ENCODE peak calls at places on chromosomes 1 and 21, in five cellular contexts. B is hepatocyte, R is lower lobe of right lung, P is AG10803, X is AG04450. J is an unnamed sample.

GRCh38 chr1:241156231-241156965 is 200.6 kb downstream of the RGS7 start:
- DNase-seq in R (no peak), P (peak; percentile 1), X (no peak), B (peak; percentile 74), J (no peak)

GRCh38 chr1:147504801-147505303 is 36.4 kb upstream of the BCL9 start:
- DNase-seq in X (peak; percentile 4), R (no peak), B (peak; percentile 47), P (peak; percentile 17), J (no peak)

GRCh38 chr1:24295547-24295946 is 23.6 kb upstream of the GRHL3 start:
- DNase-seq in P (no peak), B (no peak), R (no peak), X (no peak), J (no peak)

GRCh38 chr1:60965280-60965854 is 117.0 kb upstream of the NFIA start:
- DNase-seq in P (no peak), R (no peak), X (no peak), B (no peak), J (no peak)

GRCh38 chr1:25245809-25246599 is 1.2 kb downstream of the RSRP1 start:
- DNase-seq in B (peak; percentile 26), P (peak; percentile 34), R (no peak), X (no peak), J (no peak)

GRCh38 chr1:180169641-180170155 is 15.0 kb downstream of the QSOX1 start:
- DNase-seq in X (no peak), P (no peak), B (no peak), R (no peak), J (no peak)

GRCh38 chr21:23247334-23247733 is 2249.1 kb downstream of the NCAM2 start:
- DNase-seq in P (no peak), R (no peak), X (no peak), B (no peak), J (no peak)

GRCh38 chr1:154221815-154222081 is 993 bp downstream of the UBAP2L start:
- DNase-seq in P (peak; percentile 77), X (peak; percentile 38), R (no peak), B (peak; percentile 53), J (no peak)

GRCh38 chr1:248817065-248817464 is 8.7 kb downstream of the SH3BP5L start:
- DNase-seq in P (no peak), B (no peak), X (no peak), R (no peak), J (peak; percentile 82)

GRCh38 chr1:167517535-167518330 is 596 bp downstream of the CD247 start:
- DNase-seq in B (no peak), X (no peak), P (no peak), R (peak; percentile 47), J (no peak)

GRCh38 chr21:34983680-34984086 is 65.4 kb downstream of the RUNX1 start:
- DNase-seq in X (no peak), B (no peak), R (no peak), P (peak; percentile 46), J (peak; percentile 70)

GRCh38 chr1:111236379-111236778 is 8.9 kb downstream of the CHI3L2 start:
- DNase-seq in B (no peak), R (no peak), P (no peak), X (no peak), J (no peak)

GRCh38 chr1:115302390-115302961 is 35.6 kb downstream of the NGF start:
- DNase-seq in P (peak; percentile 97), B (peak; percentile 32), X (peak; percentile 75), R (no peak), J (no peak)

GRCh38 chr1:27341525-27342252 is at the start of gene SYTL1:
- DNase-seq in P (peak; percentile 46), X (no peak), R (peak; percentile 81), B (peak; percentile 86), J (peak; percentile 72)

GRCh38 chr1:8226747-8227146 is 91.2 kb upstream of the SLC45A1 start:
- DNase-seq in B (no peak), R (no peak), P (no peak), X (no peak), J (no peak)

GRCh38 chr1:6776389-6776788 is 8.9 kb upstream of the CAMTA1 start:
- DNase-seq in R (no peak), X (no peak), P (no peak), B (no peak), J (no peak)

GRCh38 chr1:95179205-95180001 is 54.6 kb upstream of the RWDD3 start:
- DNase-seq in X (no peak), B (no peak), P (no peak), R (no peak), J (no peak)

GRCh38 chr1:185568155-185569123 is 165.8 kb upstream of the HMCN1 start:
- DNase-seq in B (no peak), X (no peak), P (no peak), R (no peak), J (no peak)

GRCh38 chr1:168763031-168763430 is 34.0 kb upstream of the DPT start:
- DNase-seq in P (no peak), X (no peak), B (no peak), R (no peak), J (no peak)

GRCh38 chr1:10980841-10981727 is 31.4 kb upstream of the TARDBP start:
- DNase-seq in B (no peak), P (peak; percentile 85), R (no peak), X (no peak), J (no peak)

GRCh38 chr1:166902279-166902678 is 26.2 kb upstream of the TADA1 start:
- DNase-seq in B (no peak), P (peak; percentile 33), X (no peak), R (no peak), J (peak; percentile 54)

GRCh38 chr1:1054099-1054700 is 19.9 kb downstream of the RNF223 start:
- DNase-seq in P (no peak), B (no peak), R (no peak), X (no peak), J (no peak)

GRCh38 chr1:94209425-94209824 is 28.0 kb downstream of the ARHGAP29 start:
- DNase-seq in P (peak; percentile 83), B (no peak), R (no peak), X (no peak), J (no peak)

GRCh38 chr1:234845097-234845660 is 235.2 kb upstream of the IRF2BP2 start:
- DNase-seq in B (no peak), R (no peak), X (no peak), P (no peak), J (no peak)

GRCh38 chr1:14415396-14415795 is 183.1 kb upstream of the KAZN start:
- DNase-seq in P (no peak), R (no peak), X (no peak), B (no peak), J (no peak)

GRCh38 chr1:185567006-185567405 is 167.2 kb upstream of the HMCN1 start:
- DNase-seq in R (no peak), X (no peak), P (peak; percentile 82), B (peak; percentile 43), J (no peak)

GRCh38 chr1:156615946-156616345 is 3.3 kb upstream of the HAPLN2 start:
- DNase-seq in R (no peak), P (no peak), B (no peak), X (no peak), J (no peak)

GRCh38 chr1:156618853-156619581 is at the start of gene HAPLN2:
- DNase-seq in X (no peak), R (no peak), P (no peak), B (peak; percentile 55), J (no peak)

GRCh38 chr1:156619582-156619955 is 354 bp downstream of the HAPLN2 start:
- DNase-seq in X (no peak), P (no peak), R (no peak), B (no peak), J (no peak)

GRCh38 chr1:156616463-156616862 is 2.8 kb upstream of the HAPLN2 start:
- DNase-seq in R (no peak), P (no peak), X (no peak), B (peak; percentile 74), J (no peak)
- TF ChIP-seq CTCF in R (peak; percentile 9), P (peak; percentile 9), X (no peak), B (no peak), J (no peak)

GRCh38 chr1:222167896-222168295 is 380.0 kb downstream of the HHIPL2 start:
- DNase-seq in B (no peak), P (no peak), X (no peak), R (no peak), J (no peak)

GRCh38 chr1:222163895-222164294 is 384.0 kb downstream of the HHIPL2 start:
- DNase-seq in P (no peak), X (no peak), B (no peak), R (no peak), J (no peak)

GRCh38 chr1:222168621-222169020 is 379.3 kb downstream of the HHIPL2 start:
- DNase-seq in X (no peak), B (no peak), P (no peak), R (no peak), J (no peak)

GRCh38 chr1:222165625-222166024 is 382.3 kb downstream of the HHIPL2 start:
- DNase-seq in B (no peak), P (no peak), R (no peak), X (no peak), J (no peak)

DNA sequence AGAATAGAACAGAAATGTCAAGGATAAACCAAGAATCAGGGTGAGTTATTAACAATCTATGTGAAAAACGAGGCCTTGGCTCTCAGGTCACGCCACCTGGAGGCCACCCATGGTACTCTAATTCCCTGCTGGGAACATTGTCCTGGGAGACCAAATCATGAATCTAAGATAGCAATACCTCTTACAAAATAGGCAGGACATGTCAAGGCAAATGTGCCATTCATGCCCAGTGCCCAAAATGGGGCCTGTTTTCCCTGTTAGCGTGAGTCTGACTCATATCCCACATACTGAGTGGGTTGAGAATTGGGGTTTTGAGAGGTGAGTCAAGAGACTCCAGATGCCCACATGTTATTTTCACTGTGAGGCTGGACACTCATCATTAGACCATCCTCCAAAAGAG is 380.8 kb downstream of the HHIPL2 start:
- DNase-seq in R (no peak), B (peak; percentile 40), P (peak; percentile 95), X (peak; percentile 75), J (no peak)
- TF ChIP-seq CTCF in R (peak; percentile 59), B (peak; percentile 48), P (peak; percentile 73), X (peak; percentile 64), J (peak; percentile 79)

GRCh38 chr1:208182880-208183279 is 61.3 kb downstream of the PLXNA2 start:
- DNase-seq in B (no peak), R (no peak), P (no peak), X (no peak), J (no peak)
- TF ChIP-seq CTCF in B (no peak), R (no peak), P (no peak), X (no peak), J (no peak)

DNA sequence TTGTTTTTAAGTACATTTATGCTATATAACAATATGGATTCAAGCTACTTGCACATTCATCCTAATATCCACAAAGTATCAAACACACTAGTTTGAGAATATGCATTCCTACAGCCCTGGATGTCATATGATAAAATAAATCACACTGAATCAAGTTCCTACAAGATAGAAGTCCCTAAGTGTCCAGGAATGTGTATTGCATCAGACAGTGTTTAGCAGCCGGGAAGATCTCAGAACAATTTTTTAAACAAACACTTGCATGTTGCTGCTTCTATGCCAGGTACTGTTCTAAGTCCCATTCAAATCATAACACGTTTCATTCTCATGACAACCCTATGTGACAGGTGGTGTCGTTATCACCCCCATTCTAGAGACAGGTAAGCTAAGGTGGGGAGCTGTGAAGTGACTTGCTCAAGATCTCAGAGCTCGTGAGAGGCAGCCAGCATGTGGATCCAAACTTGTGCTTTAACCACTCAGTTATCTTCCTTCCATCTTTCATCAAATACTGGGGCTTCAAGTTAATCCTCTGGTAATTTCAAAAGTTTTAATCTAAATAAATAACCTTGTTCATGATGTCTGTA is 68.3 kb upstream of the KIF26B start:
- DNase-seq in X (peak; percentile 37), B (no peak), P (peak; percentile 77), R (no peak), J (no peak)
- TF ChIP-seq CTCF in X (no peak), B (no peak), P (no peak), R (no peak), J (no peak)